ENCODE peak calls at places on chromosomes 1 and 21, in eight cellular contexts. One of them, this sample, is unnamed.

GRCh38 chr1:43329995-43330751 is 7.4 kb upstream of the MPL start:
- DNase-seq in left lung: peak; percentile 72
- DNase-seq in transverse colon: no peak
- DNase-seq in mucosa of gallbladder: peak; percentile 20
- DNase-seq in caudate nucleus: no peak
- DNase-seq in HTR-8/SVneo: peak; percentile 77
- DNase-seq in endodermal cell: peak; percentile 85
- DNase-seq in 8988T: no peak
- DNase-seq in this sample: no peak

GRCh38 chr1:975896-976683 is 5.8 kb downstream of the PERM1 start:
- DNase-seq in left lung: peak; percentile 64
- DNase-seq in transverse colon: peak; percentile 67
- DNase-seq in mucosa of gallbladder: peak; percentile 69
- DNase-seq in caudate nucleus: no peak
- DNase-seq in HTR-8/SVneo: no peak
- DNase-seq in endodermal cell: peak; percentile 96
- DNase-seq in 8988T: peak; percentile 94
- DNase-seq in this sample: peak; percentile 53

GRCh38 chr1:53172751-53173498 is 23.7 kb upstream of the CPT2 start:
- DNase-seq in left lung: no peak
- DNase-seq in transverse colon: peak; percentile 41
- DNase-seq in mucosa of gallbladder: no peak
- DNase-seq in caudate nucleus: no peak
- DNase-seq in HTR-8/SVneo: peak; percentile 48
- DNase-seq in endodermal cell: no peak
- DNase-seq in 8988T: peak; percentile 38
- DNase-seq in this sample: peak; percentile 83

GRCh38 chr1:208486677-208487076 is 242.5 kb upstream of the PLXNA2 start:
- DNase-seq in left lung: no peak
- DNase-seq in transverse colon: no peak
- DNase-seq in mucosa of gallbladder: no peak
- DNase-seq in caudate nucleus: no peak
- DNase-seq in HTR-8/SVneo: no peak
- DNase-seq in endodermal cell: no peak
- DNase-seq in 8988T: no peak
- DNase-seq in this sample: no peak

GRCh38 chr1:43938892-43939587 is 5.4 kb downstream of the ARTN start:
- DNase-seq in left lung: no peak
- DNase-seq in transverse colon: no peak
- DNase-seq in mucosa of gallbladder: no peak
- DNase-seq in caudate nucleus: no peak
- DNase-seq in HTR-8/SVneo: no peak
- DNase-seq in endodermal cell: no peak
- DNase-seq in 8988T: no peak
- DNase-seq in this sample: no peak

GRCh38 chr1:33537885-33538284 is 65.4 kb downstream of the ZSCAN20 start:
- DNase-seq in left lung: no peak
- DNase-seq in transverse colon: no peak
- DNase-seq in mucosa of gallbladder: no peak
- DNase-seq in caudate nucleus: no peak
- DNase-seq in HTR-8/SVneo: no peak
- DNase-seq in endodermal cell: no peak
- DNase-seq in 8988T: no peak
- DNase-seq in this sample: no peak

GRCh38 chr1:1068374-1069060 is 5.6 kb downstream of the RNF223 start:
- DNase-seq in left lung: peak; percentile 64
- DNase-seq in transverse colon: peak; percentile 88
- DNase-seq in mucosa of gallbladder: no peak
- DNase-seq in caudate nucleus: no peak
- DNase-seq in HTR-8/SVneo: peak; percentile 48
- DNase-seq in endodermal cell: peak; percentile 84
- DNase-seq in 8988T: peak; percentile 86
- DNase-seq in this sample: no peak

GRCh38 chr1:59332221-59332620 is 35.3 kb downstream of the FGGY start:
- DNase-seq in left lung: no peak
- DNase-seq in transverse colon: no peak
- DNase-seq in mucosa of gallbladder: no peak
- DNase-seq in caudate nucleus: no peak
- DNase-seq in HTR-8/SVneo: no peak
- DNase-seq in endodermal cell: no peak
- DNase-seq in 8988T: no peak
- DNase-seq in this sample: no peak

GRCh38 chr1:214318356-214318755 is 37.4 kb downstream of the SMYD2 start:
- DNase-seq in left lung: no peak
- DNase-seq in transverse colon: no peak
- DNase-seq in mucosa of gallbladder: no peak
- DNase-seq in caudate nucleus: no peak
- DNase-seq in HTR-8/SVneo: no peak
- DNase-seq in endodermal cell: peak; percentile 46
- DNase-seq in 8988T: no peak
- DNase-seq in this sample: no peak

GRCh38 chr1:167065481-167065880 is 24.7 kb downstream of the GPA33 start:
- DNase-seq in left lung: no peak
- DNase-seq in transverse colon: peak; percentile 80
- DNase-seq in mucosa of gallbladder: no peak
- DNase-seq in caudate nucleus: no peak
- DNase-seq in HTR-8/SVneo: no peak
- DNase-seq in endodermal cell: peak; percentile 13
- DNase-seq in 8988T: no peak
- DNase-seq in this sample: no peak

GRCh38 chr1:168234846-168235547 is 9.2 kb downstream of the SFT2D2 start:
- DNase-seq in left lung: no peak
- DNase-seq in transverse colon: no peak
- DNase-seq in mucosa of gallbladder: no peak
- DNase-seq in caudate nucleus: no peak
- DNase-seq in HTR-8/SVneo: peak; percentile 66
- DNase-seq in endodermal cell: peak; percentile 80
- DNase-seq in 8988T: peak; percentile 50
- DNase-seq in this sample: peak; percentile 23

GRCh38 chr1:113905435-113905861 is 322 bp downstream of the DCLRE1B start:
- DNase-seq in left lung: peak; percentile 51
- DNase-seq in transverse colon: peak; percentile 39
- DNase-seq in mucosa of gallbladder: no peak
- DNase-seq in caudate nucleus: no peak
- DNase-seq in HTR-8/SVneo: no peak
- DNase-seq in endodermal cell: peak; percentile 90
- DNase-seq in 8988T: no peak
- DNase-seq in this sample: peak; percentile 33

GRCh38 chr1:37793773-37794371 is at the start of gene MANEAL:
- DNase-seq in left lung: no peak
- DNase-seq in transverse colon: peak; percentile 51
- DNase-seq in mucosa of gallbladder: peak; percentile 27
- DNase-seq in caudate nucleus: peak; percentile 19
- DNase-seq in HTR-8/SVneo: peak; percentile 38
- DNase-seq in endodermal cell: peak; percentile 80
- DNase-seq in 8988T: peak; percentile 70
- DNase-seq in this sample: peak; percentile 71

GRCh38 chr1:24903955-24904730 is 25.9 kb downstream of the RUNX3 start:
- DNase-seq in left lung: peak; percentile 22
- DNase-seq in transverse colon: peak; percentile 5
- DNase-seq in mucosa of gallbladder: no peak
- DNase-seq in caudate nucleus: no peak
- DNase-seq in HTR-8/SVneo: no peak
- DNase-seq in endodermal cell: no peak
- DNase-seq in 8988T: no peak
- DNase-seq in this sample: no peak

GRCh38 chr1:156337888-156338179 is 258 bp downstream of the CCT3 start:
- DNase-seq in left lung: no peak
- DNase-seq in transverse colon: no peak
- DNase-seq in mucosa of gallbladder: no peak
- DNase-seq in caudate nucleus: peak; percentile 39
- DNase-seq in HTR-8/SVneo: no peak
- DNase-seq in endodermal cell: no peak
- DNase-seq in 8988T: no peak
- DNase-seq in this sample: no peak

GRCh38 chr1:49686107-49686506 is 337.6 kb downstream of the AGBL4 start:
- DNase-seq in left lung: no peak
- DNase-seq in transverse colon: no peak
- DNase-seq in mucosa of gallbladder: no peak
- DNase-seq in caudate nucleus: no peak
- DNase-seq in HTR-8/SVneo: no peak
- DNase-seq in endodermal cell: no peak
- DNase-seq in 8988T: no peak
- DNase-seq in this sample: no peak

GRCh38 chr1:4071675-4072074 is 171.6 kb upstream of the C1orf174 start:
- DNase-seq in left lung: no peak
- DNase-seq in transverse colon: no peak
- DNase-seq in mucosa of gallbladder: no peak
- DNase-seq in caudate nucleus: no peak
- DNase-seq in HTR-8/SVneo: no peak
- DNase-seq in endodermal cell: no peak
- DNase-seq in 8988T: no peak
- DNase-seq in this sample: peak; percentile 92

GRCh38 chr1:46703927-46704641 is 14.8 kb downstream of the EFCAB14 start:
- DNase-seq in left lung: no peak
- DNase-seq in transverse colon: no peak
- DNase-seq in mucosa of gallbladder: no peak
- DNase-seq in caudate nucleus: no peak
- DNase-seq in HTR-8/SVneo: no peak
- DNase-seq in endodermal cell: no peak
- DNase-seq in 8988T: no peak
- DNase-seq in this sample: no peak

GRCh38 chr1:161994153-161994814 is 29.4 kb downstream of the OLFML2B start:
- DNase-seq in left lung: peak; percentile 66
- DNase-seq in transverse colon: peak; percentile 21
- DNase-seq in mucosa of gallbladder: peak; percentile 24
- DNase-seq in caudate nucleus: peak; percentile 32
- DNase-seq in HTR-8/SVneo: no peak
- DNase-seq in endodermal cell: no peak
- DNase-seq in 8988T: no peak
- DNase-seq in this sample: no peak

GRCh38 chr1:89576016-89576415 is 51.4 kb downstream of the LRRC8B start:
- DNase-seq in left lung: no peak
- DNase-seq in transverse colon: no peak
- DNase-seq in mucosa of gallbladder: no peak
- DNase-seq in caudate nucleus: no peak
- DNase-seq in HTR-8/SVneo: no peak
- DNase-seq in endodermal cell: no peak
- DNase-seq in 8988T: no peak
- DNase-seq in this sample: no peak

GRCh38 chr1:232982238-232982944 is 32.0 kb downstream of the NTPCR start:
- DNase-seq in left lung: no peak
- DNase-seq in transverse colon: no peak
- DNase-seq in mucosa of gallbladder: no peak
- DNase-seq in caudate nucleus: no peak
- DNase-seq in HTR-8/SVneo: peak; percentile 21
- DNase-seq in endodermal cell: no peak
- DNase-seq in 8988T: peak; percentile 36
- DNase-seq in this sample: no peak

GRCh38 chr1:160971618-160972056 is 17.0 kb upstream of the ITLN2 start:
- DNase-seq in left lung: no peak
- DNase-seq in transverse colon: no peak
- DNase-seq in mucosa of gallbladder: no peak
- DNase-seq in caudate nucleus: no peak
- DNase-seq in HTR-8/SVneo: no peak
- DNase-seq in endodermal cell: peak; percentile 79
- DNase-seq in 8988T: no peak
- DNase-seq in this sample: no peak

GRCh38 chr1:199038188-199038587 is 399.3 kb downstream of the PTPRC start:
- DNase-seq in left lung: no peak
- DNase-seq in transverse colon: no peak
- DNase-seq in mucosa of gallbladder: no peak
- DNase-seq in caudate nucleus: no peak
- DNase-seq in HTR-8/SVneo: no peak
- DNase-seq in endodermal cell: no peak
- DNase-seq in 8988T: no peak
- DNase-seq in this sample: no peak

GRCh38 chr1:203126151-203126865 is 1.2 kb upstream of the ADORA1 start:
- DNase-seq in left lung: no peak
- DNase-seq in transverse colon: no peak
- DNase-seq in mucosa of gallbladder: no peak
- DNase-seq in caudate nucleus: no peak
- DNase-seq in HTR-8/SVneo: no peak
- DNase-seq in endodermal cell: peak; percentile 70
- DNase-seq in 8988T: no peak
- DNase-seq in this sample: peak; percentile 60

GRCh38 chr1:11787251-11787803 is 18.4 kb downstream of the MTHFR start:
- DNase-seq in left lung: peak; percentile 86
- DNase-seq in transverse colon: peak; percentile 66
- DNase-seq in mucosa of gallbladder: peak; percentile 76
- DNase-seq in caudate nucleus: no peak
- DNase-seq in HTR-8/SVneo: no peak
- DNase-seq in endodermal cell: peak; percentile 83
- DNase-seq in 8988T: no peak
- DNase-seq in this sample: no peak

GRCh38 chr1:244862354-244862698 is 2.0 kb downstream of the HNRNPU start:
- DNase-seq in left lung: no peak
- DNase-seq in transverse colon: no peak
- DNase-seq in mucosa of gallbladder: no peak
- DNase-seq in caudate nucleus: no peak
- DNase-seq in HTR-8/SVneo: no peak
- DNase-seq in endodermal cell: no peak
- DNase-seq in 8988T: no peak
- DNase-seq in this sample: no peak

GRCh38 chr21:39176312-39176711 is 6.9 kb downstream of the PSMG1 start:
- DNase-seq in left lung: no peak
- DNase-seq in transverse colon: no peak
- DNase-seq in mucosa of gallbladder: no peak
- DNase-seq in caudate nucleus: no peak
- DNase-seq in HTR-8/SVneo: no peak
- DNase-seq in endodermal cell: no peak
- DNase-seq in 8988T: no peak
- DNase-seq in this sample: no peak

GRCh38 chr1:56070601-56071000 is 508.8 kb downstream of the PLPP3 start:
- DNase-seq in left lung: no peak
- DNase-seq in transverse colon: no peak
- DNase-seq in mucosa of gallbladder: no peak
- DNase-seq in caudate nucleus: no peak
- DNase-seq in HTR-8/SVneo: no peak
- DNase-seq in endodermal cell: no peak
- DNase-seq in 8988T: no peak
- DNase-seq in this sample: no peak

GRCh38 chr1:243713470-243714186 is 136.4 kb downstream of the AKT3 start:
- DNase-seq in left lung: no peak
- DNase-seq in transverse colon: no peak
- DNase-seq in mucosa of gallbladder: no peak
- DNase-seq in caudate nucleus: peak; percentile 50
- DNase-seq in HTR-8/SVneo: no peak
- DNase-seq in endodermal cell: no peak
- DNase-seq in 8988T: no peak
- DNase-seq in this sample: peak; percentile 74

GRCh38 chr1:246801241-246802020 is 77.2 kb downstream of the SCCPDH start:
- DNase-seq in left lung: no peak
- DNase-seq in transverse colon: no peak
- DNase-seq in mucosa of gallbladder: no peak
- DNase-seq in caudate nucleus: no peak
- DNase-seq in HTR-8/SVneo: no peak
- DNase-seq in endodermal cell: no peak
- DNase-seq in 8988T: no peak
- DNase-seq in this sample: no peak

GRCh38 chr1:6962390-6962955 is 177.2 kb downstream of the CAMTA1 start:
- DNase-seq in left lung: no peak
- DNase-seq in transverse colon: peak; percentile 75
- DNase-seq in mucosa of gallbladder: peak; percentile 30
- DNase-seq in caudate nucleus: no peak
- DNase-seq in HTR-8/SVneo: no peak
- DNase-seq in endodermal cell: peak; percentile 100
- DNase-seq in 8988T: no peak
- DNase-seq in this sample: no peak

GRCh38 chr1:156295391-156295947 is at the start of gene GLMP:
- DNase-seq in left lung: peak; percentile 84
- DNase-seq in transverse colon: peak; percentile 77
- DNase-seq in mucosa of gallbladder: peak; percentile 75
- DNase-seq in caudate nucleus: peak; percentile 29
- DNase-seq in HTR-8/SVneo: no peak
- DNase-seq in endodermal cell: peak; percentile 81
- DNase-seq in 8988T: peak; percentile 44
- DNase-seq in this sample: peak; percentile 46

GRCh38 chr1:59549903-59550302 is 253.0 kb downstream of the FGGY start:
- DNase-seq in left lung: peak; percentile 48
- DNase-seq in transverse colon: peak; percentile 18
- DNase-seq in mucosa of gallbladder: no peak
- DNase-seq in caudate nucleus: no peak
- DNase-seq in HTR-8/SVneo: no peak
- DNase-seq in endodermal cell: no peak
- DNase-seq in 8988T: no peak
- DNase-seq in this sample: no peak

GRCh38 chr1:222588135-222588534 is 1.6 kb downstream of the TAF1A start:
- DNase-seq in left lung: no peak
- DNase-seq in transverse colon: no peak
- DNase-seq in mucosa of gallbladder: no peak
- DNase-seq in caudate nucleus: no peak
- DNase-seq in HTR-8/SVneo: no peak
- DNase-seq in endodermal cell: no peak
- DNase-seq in 8988T: no peak
- DNase-seq in this sample: no peak

This sample was measured in WERI-Rb-1.